ENCODE peak calls at places on chromosomes 13 and 19, in five cellular contexts. B, W, E, M and Y are unnamed samples.

GRCh38 chr19:16039081-16039480 is 37.2 kb upstream of the TPM4 start:
- DNase-seq in M (no peak), E (no peak), B (no peak), W (no peak), Y (no peak)

GRCh38 chr13:106378263-106378662 is 157.2 kb downstream of the EFNB2 start:
- DNase-seq in W (no peak), B (no peak), M (no peak), E (no peak), Y (no peak)

GRCh38 chr19:13983213-13983889 is 22.8 kb downstream of the RFX1 start:
- DNase-seq in E (no peak), B (no peak), M (no peak), W (no peak), Y (no peak)

GRCh38 chr19:18097993-18098890 is 664 bp downstream of the MAST3 start:
- DNase-seq in B (no peak), W (no peak), M (no peak), E (no peak), Y (no peak)

GRCh38 chr19:48551437-48552302 is at the start of gene SULT2B1:
- DNase-seq in E (no peak), W (no peak), B (no peak), M (no peak), Y (peak; percentile 78)

GRCh38 chr13:38821753-38822551 is 135.1 kb downstream of the FREM2 start:
- DNase-seq in M (no peak), E (no peak), W (no peak), B (no peak), Y (no peak)

GRCh38 chr13:113123226-113124150 is 889 bp downstream of the F10 start:
- DNase-seq in M (no peak), E (no peak), W (peak; percentile 33), B (no peak), Y (no peak)

GRCh38 chr19:42066075-42066754 is 3.8 kb downstream of the GRIK5 start:
- DNase-seq in B (peak; percentile 19), E (no peak), W (peak; percentile 75), M (no peak), Y (peak; percentile 62)

GRCh38 chr13:23620211-23620610 is 50.0 kb downstream of the TNFRSF19 start:
- DNase-seq in E (no peak), M (no peak), W (no peak), B (no peak), Y (no peak)

GRCh38 chr19:35545855-35546381 is 492 bp downstream of the TMEM147 start:
- DNase-seq in B (no peak), E (no peak), M (peak; percentile 60), W (peak; percentile 80), Y (peak; percentile 58)

GRCh38 chr19:41922585-41922984 is 5.7 kb downstream of the ERFL start:
- DNase-seq in E (no peak), B (no peak), W (no peak), M (no peak), Y (no peak)

GRCh38 chr19:5294403-5295160 is 46.0 kb downstream of the PTPRS start:
- DNase-seq in W (no peak), B (no peak), E (no peak), M (no peak), Y (no peak)

GRCh38 chr19:29467824-29468401 is 57.9 kb upstream of the VSTM2B start:
- DNase-seq in M (no peak), W (peak; percentile 44), B (peak; percentile 21), E (peak; percentile 41), Y (peak; percentile 77)

GRCh38 chr13:33292712-33293111 is 7.2 kb upstream of the STARD13 start:
- DNase-seq in B (no peak), M (no peak), E (no peak), W (no peak), Y (no peak)
- TF ChIP-seq CEBPB in B (no peak), M (no peak), E (no peak), W (no peak), Y (no peak)

DNA sequence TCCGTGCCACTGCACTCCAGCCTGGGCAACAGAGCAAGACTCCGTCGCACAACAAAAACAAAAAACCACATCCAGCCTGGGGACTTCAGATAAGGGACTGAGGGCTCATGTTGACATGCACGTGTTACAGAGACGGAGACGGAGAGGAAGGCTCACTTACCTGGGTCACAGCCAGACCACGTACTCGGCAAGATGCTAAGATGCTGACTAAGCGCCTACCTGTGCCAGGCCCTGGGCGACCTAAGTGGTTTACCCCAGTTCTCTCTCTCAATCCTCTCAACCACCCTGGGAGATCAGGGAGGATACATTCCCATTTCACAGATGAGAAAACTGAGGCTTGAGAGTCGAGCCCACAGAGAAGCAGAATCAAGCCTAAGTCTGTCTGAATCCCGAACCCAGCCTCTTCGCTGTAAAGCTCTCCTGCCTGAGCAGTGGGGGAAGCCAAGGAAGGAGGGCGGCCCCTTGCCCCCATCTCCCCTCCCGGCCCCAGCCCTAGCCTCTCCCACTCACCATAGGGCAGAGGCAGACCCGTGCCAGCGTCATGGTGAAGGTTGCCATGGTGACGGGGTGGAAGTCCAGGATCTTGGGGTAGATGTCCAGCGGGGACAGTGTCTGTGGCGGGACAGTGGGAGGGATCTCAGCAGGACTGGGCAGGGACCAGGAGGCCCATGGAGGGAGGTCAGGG is 13.5 kb downstream of the ERCC2 start:
- DNase-seq in B (no peak), M (no peak), E (no peak), W (no peak), Y (no peak)
- TF ChIP-seq CEBPB in B (no peak), M (no peak), E (no peak), W (no peak), Y (no peak)

DNA sequence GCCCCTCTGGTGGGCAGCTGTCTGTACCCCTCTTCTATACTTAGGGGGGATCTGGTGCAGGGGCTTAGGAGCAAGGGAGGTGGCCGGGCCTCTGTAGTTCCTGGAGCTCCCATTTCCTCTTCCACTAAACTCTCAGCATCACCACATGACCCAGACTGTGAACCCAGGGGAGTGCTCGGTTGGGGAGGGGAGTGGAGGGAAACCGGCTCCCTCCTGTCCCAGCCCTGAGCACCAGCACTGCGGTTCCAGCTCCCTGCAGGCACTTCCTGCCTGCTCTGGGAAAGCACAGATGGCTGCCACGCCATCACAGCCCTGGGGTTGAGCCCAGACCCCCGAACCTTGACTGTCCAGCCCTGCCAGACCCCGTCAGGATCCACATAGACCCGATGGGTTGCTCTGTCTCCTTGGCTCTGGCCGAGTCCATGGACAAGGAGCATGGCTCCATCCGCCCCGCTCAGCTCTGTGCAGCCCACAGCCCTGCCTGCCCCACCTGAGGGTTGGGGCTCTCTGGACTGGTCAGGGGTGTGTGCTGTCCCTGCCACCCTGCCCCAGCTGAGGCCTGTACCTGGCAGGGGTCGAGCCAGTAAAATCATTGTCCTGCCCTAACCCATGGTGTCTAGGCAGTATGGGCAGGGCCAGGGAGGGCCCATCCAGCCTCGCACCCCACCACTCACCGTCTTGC is 36.0 kb upstream of the SLC7A10 start:
- DNase-seq in M (no peak), B (no peak), W (no peak), E (no peak), Y (no peak)
- TF ChIP-seq CEBPB in M (no peak), B (no peak), W (no peak), E (no peak), Y (no peak)

GRCh38 chr19:1855828-1856255 is 7.5 kb downstream of the KLF16 start:
- DNase-seq in M (no peak), B (peak; percentile 23), W (no peak), E (no peak), Y (no peak)

GRCh38 chr19:1853295-1854031 is 5.2 kb upstream of the REXO1 start:
- DNase-seq in W (peak; percentile 81), B (peak; percentile 68), M (peak; percentile 43), E (peak; percentile 68), Y (peak; percentile 65)

GRCh38 chr19:1855040-1855827 is 7.0 kb upstream of the REXO1 start:
- DNase-seq in W (peak; percentile 98), M (peak; percentile 59), B (peak; percentile 85), E (peak; percentile 64), Y (peak; percentile 91)

GRCh38 chr19:1854032-1854541 is 5.8 kb upstream of the REXO1 start:
- DNase-seq in M (no peak), W (no peak), B (no peak), E (no peak), Y (no peak)

GRCh38 chr19:1854542-1855039 is 6.3 kb upstream of the REXO1 start:
- DNase-seq in W (peak; percentile 72), E (no peak), B (no peak), M (no peak), Y (no peak)
- TF ChIP-seq CEBPB in W (no peak), E (no peak), B (no peak), M (no peak), Y (no peak)

GRCh38 chr13:93244918-93245280 is 18.3 kb downstream of the GPC6 start:
- DNase-seq in M (no peak), E (no peak), W (no peak), B (peak; percentile 38), Y (no peak)

GRCh38 chr13:93249918-93250306 is 23.3 kb downstream of the GPC6 start:
- DNase-seq in W (no peak), B (no peak), E (no peak), M (no peak), Y (no peak)

GRCh38 chr13:93249259-93249917 is 22.8 kb downstream of the GPC6 start:
- DNase-seq in M (no peak), E (no peak), B (peak; percentile 95), W (no peak), Y (no peak)

GRCh38 chr13:93246069-93246468 is 19.5 kb downstream of the GPC6 start:
- DNase-seq in W (no peak), B (no peak), E (no peak), M (no peak), Y (no peak)

GRCh38 chr13:93248627-93249047 is 22.0 kb downstream of the GPC6 start:
- DNase-seq in W (peak; percentile 55), B (peak; percentile 35), E (no peak), M (no peak), Y (peak; percentile 48)
- TF ChIP-seq CEBPB in W (no peak), B (no peak), E (no peak), M (no peak), Y (no peak)

GRCh38 chr13:28763887-28764286 is 45.1 kb upstream of the SLC46A3 start:
- DNase-seq in B (no peak), M (no peak), E (no peak), W (no peak), Y (no peak)
- TF ChIP-seq CEBPB in B (no peak), M (no peak), E (no peak), W (no peak), Y (no peak)

GRCh38 chr13:19153782-19154450 is 27.7 kb downstream of the TUBA3C start:
- DNase-seq in E (no peak), B (no peak), M (no peak), W (peak; percentile 61), Y (no peak)
- TF ChIP-seq CEBPB in E (no peak), B (no peak), M (no peak), W (no peak), Y (no peak)